ENCODE peak calls at places on chromosomes 11 and 22, in six cellular contexts. One of them, this sample, is unnamed.

GRCh38 chr11:2464451-2465165 is 19.8 kb downstream of the KCNQ1 start:
- DNase-seq in A549: no peak
- DNase-seq in OCI-LY7: no peak
- DNase-seq in mesendoderm: no peak
- DNase-seq in IMR-90: no peak
- DNase-seq in hepatocyte: no peak
- DNase-seq in this sample: no peak

GRCh38 chr11:59199546-59200420 is 12.9 kb downstream of the MPEG1 start:
- DNase-seq in A549: no peak
- DNase-seq in OCI-LY7: no peak
- DNase-seq in mesendoderm: no peak
- DNase-seq in IMR-90: no peak
- DNase-seq in hepatocyte: no peak
- DNase-seq in this sample: no peak

GRCh38 chr11:78576549-78577097 is 2.0 kb upstream of the NARS2 start:
- DNase-seq in A549: no peak
- DNase-seq in OCI-LY7: no peak
- DNase-seq in mesendoderm: no peak
- DNase-seq in IMR-90: no peak
- DNase-seq in hepatocyte: no peak
- DNase-seq in this sample: no peak

GRCh38 chr11:77371646-77372045 is 70.2 kb upstream of the GDPD4 start:
- DNase-seq in A549: no peak
- DNase-seq in OCI-LY7: no peak
- DNase-seq in mesendoderm: no peak
- DNase-seq in IMR-90: no peak
- DNase-seq in hepatocyte: no peak
- DNase-seq in this sample: no peak

GRCh38 chr11:119890466-119890865 is 161.5 kb upstream of the NECTIN1 start:
- DNase-seq in A549: no peak
- DNase-seq in OCI-LY7: no peak
- DNase-seq in mesendoderm: no peak
- DNase-seq in IMR-90: no peak
- DNase-seq in hepatocyte: no peak
- DNase-seq in this sample: no peak

GRCh38 chr11:66912963-66913362 is 45.2 kb downstream of the PC start:
- DNase-seq in A549: no peak
- DNase-seq in OCI-LY7: no peak
- DNase-seq in mesendoderm: no peak
- DNase-seq in IMR-90: no peak
- DNase-seq in hepatocyte: no peak
- DNase-seq in this sample: peak

GRCh38 chr11:32231909-32232493 is 141.1 kb downstream of the RCN1 start:
- DNase-seq in A549: peak
- DNase-seq in OCI-LY7: peak
- DNase-seq in mesendoderm: peak
- DNase-seq in IMR-90: peak
- DNase-seq in hepatocyte: peak
- DNase-seq in this sample: peak

GRCh38 chr22:22709719-22710445 is 65.5 kb downstream of the GGTLC2 start:
- DNase-seq in A549: peak
- DNase-seq in OCI-LY7: peak
- DNase-seq in mesendoderm: peak
- DNase-seq in IMR-90: no peak
- DNase-seq in hepatocyte: no peak
- DNase-seq in this sample: peak

GRCh38 chr22:48188211-48188845 is 1425.9 kb downstream of the TBC1D22A start:
- DNase-seq in A549: peak
- DNase-seq in OCI-LY7: no peak
- DNase-seq in mesendoderm: no peak
- DNase-seq in IMR-90: no peak
- DNase-seq in hepatocyte: peak
- DNase-seq in this sample: no peak

GRCh38 chr22:29056472-29056871 is 5.2 kb downstream of the C22orf31 start:
- DNase-seq in A549: no peak
- DNase-seq in OCI-LY7: no peak
- DNase-seq in mesendoderm: no peak
- DNase-seq in IMR-90: no peak
- DNase-seq in hepatocyte: no peak
- DNase-seq in this sample: no peak
- H3K4me2 ChIP-seq in A549: no peak
- H3K4me2 ChIP-seq in OCI-LY7: no peak
- H3K4me2 ChIP-seq in mesendoderm: no peak
- H3K4me2 ChIP-seq in IMR-90: no peak
- H3K4me2 ChIP-seq in hepatocyte: no peak
- H3K4me2 ChIP-seq in this sample: no peak

DNA sequence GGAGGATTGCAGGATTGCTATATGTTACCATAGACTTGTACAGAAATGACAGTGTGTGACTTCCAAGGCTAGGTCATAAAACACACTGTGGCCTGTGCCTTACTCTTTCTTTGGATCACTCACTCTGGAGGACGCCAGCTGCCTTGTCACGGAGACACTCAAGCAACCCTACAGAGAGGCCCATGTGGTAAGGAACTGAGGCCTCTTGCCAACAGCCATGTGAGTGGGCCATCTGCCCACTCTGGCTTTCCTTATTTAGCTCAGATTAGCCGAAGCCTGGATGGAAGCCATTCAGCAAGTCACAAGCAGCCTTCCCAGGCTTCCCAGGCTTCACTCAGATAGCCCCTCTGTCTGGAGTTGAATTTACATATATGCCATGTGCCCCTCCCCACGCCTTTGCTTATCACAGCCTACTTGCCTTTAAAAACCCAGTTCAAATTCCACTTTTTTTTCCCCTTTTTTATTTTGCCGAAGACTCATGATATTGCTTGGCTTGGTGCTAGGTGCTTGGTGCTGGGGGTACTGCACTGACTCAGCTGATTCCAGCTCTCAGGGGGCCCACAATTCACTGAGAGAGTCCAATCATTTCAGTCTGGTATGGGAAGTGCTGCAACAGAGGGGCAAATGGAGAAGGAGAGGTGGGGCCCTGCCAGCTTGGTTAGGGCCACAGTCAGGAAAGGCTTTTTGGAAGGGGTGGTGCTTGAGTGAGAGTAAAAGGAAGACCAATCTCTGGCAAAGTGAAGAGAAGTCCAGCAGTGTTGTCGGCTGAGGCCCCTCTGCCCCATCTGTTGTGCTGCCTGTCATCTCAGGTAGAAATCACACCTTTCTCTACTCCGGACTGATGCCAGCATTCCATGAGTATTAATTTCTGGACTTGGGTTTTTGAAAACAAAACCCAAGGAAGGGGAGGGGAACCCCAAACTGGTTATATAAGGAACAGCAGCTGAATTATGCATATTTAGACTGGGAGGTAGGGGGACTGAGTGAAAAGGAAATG is 14.5 kb upstream of the P4HA3 start:
- DNase-seq in A549: no peak
- DNase-seq in OCI-LY7: no peak
- DNase-seq in mesendoderm: no peak
- DNase-seq in IMR-90: peak
- DNase-seq in hepatocyte: peak
- DNase-seq in this sample: no peak
- H3K4me2 ChIP-seq in A549: no peak
- H3K4me2 ChIP-seq in OCI-LY7: no peak
- H3K4me2 ChIP-seq in mesendoderm: no peak
- H3K4me2 ChIP-seq in IMR-90: peak
- H3K4me2 ChIP-seq in hepatocyte: no peak
- H3K4me2 ChIP-seq in this sample: no peak

DNA sequence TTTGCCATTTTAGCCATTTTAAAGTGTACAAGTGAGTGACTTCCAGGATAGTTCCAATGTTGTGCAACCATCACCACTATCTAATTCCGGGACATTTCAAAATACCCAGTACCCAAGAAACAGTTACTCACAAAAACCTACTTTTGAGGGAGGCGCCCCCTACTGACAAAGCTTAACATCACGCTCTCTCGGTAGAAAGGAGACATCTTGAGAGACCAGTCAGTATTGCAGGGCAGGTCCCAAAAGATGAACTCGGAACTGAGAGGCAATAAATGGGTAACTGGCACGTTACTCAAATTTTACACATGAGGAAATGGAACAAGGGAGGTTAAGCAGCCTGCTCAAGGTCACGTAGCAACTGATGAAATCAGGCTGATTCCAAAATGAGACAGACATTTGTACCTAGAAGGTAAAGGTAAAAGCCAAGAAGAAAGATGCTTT is 50.0 kb upstream of the POU2AF1 start:
- DNase-seq in A549: peak
- DNase-seq in OCI-LY7: peak
- DNase-seq in mesendoderm: peak
- DNase-seq in IMR-90: peak
- DNase-seq in hepatocyte: peak
- DNase-seq in this sample: peak
- H3K4me2 ChIP-seq in A549: no peak
- H3K4me2 ChIP-seq in OCI-LY7: peak
- H3K4me2 ChIP-seq in mesendoderm: no peak
- H3K4me2 ChIP-seq in IMR-90: no peak
- H3K4me2 ChIP-seq in hepatocyte: no peak
- H3K4me2 ChIP-seq in this sample: no peak

GRCh38 chr22:43720718-43721117 is 91.4 kb downstream of the EFCAB6 start:
- DNase-seq in A549: no peak
- DNase-seq in OCI-LY7: peak
- DNase-seq in mesendoderm: no peak
- DNase-seq in IMR-90: no peak
- DNase-seq in hepatocyte: no peak
- DNase-seq in this sample: no peak
- H3K4me2 ChIP-seq in A549: no peak
- H3K4me2 ChIP-seq in OCI-LY7: no peak
- H3K4me2 ChIP-seq in mesendoderm: no peak
- H3K4me2 ChIP-seq in IMR-90: no peak
- H3K4me2 ChIP-seq in hepatocyte: no peak
- H3K4me2 ChIP-seq in this sample: no peak

GRCh38 chr11:118766035-118766434 is 24.9 kb downstream of the DDX6 start:
- DNase-seq in A549: no peak
- DNase-seq in OCI-LY7: no peak
- DNase-seq in mesendoderm: no peak
- DNase-seq in IMR-90: no peak
- DNase-seq in hepatocyte: no peak
- DNase-seq in this sample: no peak

GRCh38 chr11:118774032-118774431 is 16.9 kb downstream of the DDX6 start:
- DNase-seq in A549: no peak
- DNase-seq in OCI-LY7: no peak
- DNase-seq in mesendoderm: no peak
- DNase-seq in IMR-90: no peak
- DNase-seq in hepatocyte: no peak
- DNase-seq in this sample: no peak

GRCh38 chr11:118768715-118769114 is 22.2 kb downstream of the DDX6 start:
- DNase-seq in A549: no peak
- DNase-seq in OCI-LY7: no peak
- DNase-seq in mesendoderm: no peak
- DNase-seq in IMR-90: no peak
- DNase-seq in hepatocyte: no peak
- DNase-seq in this sample: no peak

DNA sequence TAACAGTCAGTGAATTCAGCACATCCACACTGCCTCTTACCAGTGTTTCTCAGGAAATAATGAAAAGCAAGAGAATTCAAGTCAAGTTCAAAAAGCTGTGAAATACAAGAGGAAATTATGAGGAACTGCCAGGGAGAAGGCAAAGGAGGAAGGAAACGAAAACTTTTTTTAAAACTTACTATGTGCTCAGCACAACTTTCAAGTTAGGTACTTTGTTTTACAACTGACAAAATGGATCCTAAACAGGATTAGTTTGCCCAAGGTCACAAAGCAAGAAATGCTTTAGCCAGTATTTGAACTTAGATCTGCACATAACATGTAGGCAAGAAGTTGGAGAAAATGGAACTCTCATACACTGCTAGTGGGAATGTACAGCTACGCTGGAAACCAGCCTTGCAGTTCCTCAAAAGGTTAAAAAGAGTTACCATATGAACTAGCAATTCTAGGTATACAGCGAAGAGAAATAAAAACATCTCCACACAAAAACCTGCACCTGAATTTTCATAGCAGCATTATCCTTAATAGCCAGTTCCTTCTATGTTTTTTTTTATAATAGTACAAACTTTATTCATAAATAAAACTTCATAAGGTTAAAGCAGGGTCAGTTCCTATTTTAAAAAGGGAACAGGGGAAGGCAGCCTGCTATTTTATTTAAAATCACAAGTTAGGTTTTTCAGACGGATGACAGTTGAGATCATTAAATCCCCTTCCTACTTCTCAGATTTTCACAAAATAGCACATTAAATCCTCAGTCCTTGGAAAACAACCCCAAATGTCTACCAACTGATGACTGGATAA is 19.3 kb downstream of the DDX6 start:
- DNase-seq in A549: no peak
- DNase-seq in OCI-LY7: no peak
- DNase-seq in mesendoderm: no peak
- DNase-seq in IMR-90: no peak
- DNase-seq in hepatocyte: no peak
- DNase-seq in this sample: no peak
- H3K4me2 ChIP-seq in A549: no peak
- H3K4me2 ChIP-seq in OCI-LY7: peak
- H3K4me2 ChIP-seq in mesendoderm: no peak
- H3K4me2 ChIP-seq in IMR-90: no peak
- H3K4me2 ChIP-seq in hepatocyte: peak
- H3K4me2 ChIP-seq in this sample: peak

GRCh38 chr11:69174841-69175240 is 19.1 kb downstream of the SMIM38 start:
- DNase-seq in A549: no peak
- DNase-seq in OCI-LY7: no peak
- DNase-seq in mesendoderm: no peak
- DNase-seq in IMR-90: no peak
- DNase-seq in hepatocyte: no peak
- DNase-seq in this sample: no peak
- H3K4me2 ChIP-seq in A549: no peak
- H3K4me2 ChIP-seq in OCI-LY7: no peak
- H3K4me2 ChIP-seq in mesendoderm: no peak
- H3K4me2 ChIP-seq in IMR-90: no peak
- H3K4me2 ChIP-seq in hepatocyte: no peak
- H3K4me2 ChIP-seq in this sample: no peak

DNA sequence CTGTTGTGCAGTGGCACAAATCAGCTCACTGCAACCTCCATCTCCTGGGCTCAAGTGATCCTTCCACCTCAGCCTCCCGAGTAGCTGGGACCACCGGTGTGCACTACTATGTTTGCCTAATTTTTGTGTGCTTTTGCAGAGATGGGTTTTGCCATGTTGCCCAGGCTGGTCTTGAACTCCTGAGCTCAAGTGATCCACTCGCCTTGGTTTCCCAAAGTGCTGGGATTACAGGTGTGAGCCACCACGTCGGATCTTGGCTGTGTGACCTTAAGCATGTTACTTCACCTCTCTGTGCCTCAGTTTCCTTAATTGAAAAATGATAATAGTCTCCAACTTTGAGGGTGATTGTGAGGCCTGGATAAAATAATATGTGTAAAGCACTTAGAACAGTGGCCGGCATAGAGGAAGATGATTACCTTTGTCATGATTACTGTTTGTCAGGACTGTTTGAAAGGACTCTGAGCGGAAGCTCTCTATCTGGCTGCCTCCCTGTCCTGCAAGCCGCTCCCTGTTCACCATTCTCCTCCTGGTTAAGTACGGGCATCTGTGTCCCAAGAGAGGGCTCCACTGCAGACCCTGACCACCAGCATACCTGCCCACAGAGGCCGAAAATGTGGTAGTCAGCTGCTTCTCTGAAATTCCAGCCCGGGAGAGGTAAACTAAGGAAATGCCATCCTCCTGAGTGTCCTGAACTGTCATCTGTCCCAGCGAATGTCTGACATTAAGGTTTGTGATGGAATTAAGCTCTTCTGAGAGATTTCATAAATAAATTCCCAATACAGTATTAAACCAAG is 73.6 kb downstream of the MICAL2 start:
- DNase-seq in A549: no peak
- DNase-seq in OCI-LY7: no peak
- DNase-seq in mesendoderm: no peak
- DNase-seq in IMR-90: no peak
- DNase-seq in hepatocyte: no peak
- DNase-seq in this sample: no peak
- H3K4me2 ChIP-seq in A549: no peak
- H3K4me2 ChIP-seq in OCI-LY7: no peak
- H3K4me2 ChIP-seq in mesendoderm: no peak
- H3K4me2 ChIP-seq in IMR-90: no peak
- H3K4me2 ChIP-seq in hepatocyte: no peak
- H3K4me2 ChIP-seq in this sample: no peak